ENCODE peak calls at places on chromosome 4, in seven cellular contexts. U, B, V, R, S, N and A are unnamed samples.

GRCh38 chr4:139951051-139951450 is 202.9 kb downstream of the MAML3 start:
- DNase-seq in U (no peak), B (no peak), V (no peak), R (no peak), S (peak), N (no peak), A (no peak)

GRCh38 chr4:123783091-123783765 is 386.6 kb downstream of the SPRY1 start:
- DNase-seq in U (peak), B (no peak), V (no peak), R (no peak), S (no peak), N (no peak), A (no peak)

GRCh38 chr4:78369691-78370090 is 181.9 kb upstream of the ANXA3 start:
- DNase-seq in U (no peak), B (no peak), V (no peak), R (no peak), S (no peak), N (no peak), A (no peak)

GRCh38 chr4:16616981-16617380 is 281.5 kb downstream of the LDB2 start:
- DNase-seq in U (no peak), B (no peak), V (no peak), R (no peak), S (no peak), N (no peak), A (no peak)

GRCh38 chr4:99395595-99396364 is 39.4 kb downstream of the ADH7 start:
- DNase-seq in U (peak), B (no peak), V (no peak), R (no peak), S (no peak), N (no peak), A (no peak)

GRCh38 chr4:24434193-24434728 is 150.1 kb downstream of the DHX15 start:
- DNase-seq in U (no peak), B (no peak), V (no peak), R (no peak), S (no peak), N (no peak), A (no peak)

GRCh38 chr4:45472490-45472889 is 651.4 kb downstream of the GABRG1 start:
- DNase-seq in U (no peak), B (no peak), V (no peak), R (no peak), S (no peak), N (no peak), A (no peak)

GRCh38 chr4:93791570-93792195 is 36.9 kb upstream of the ATOH1 start:
- DNase-seq in U (peak), B (peak), V (no peak), R (peak), S (peak), N (peak), A (peak)

GRCh38 chr4:186831574-186831973 is 107.9 kb upstream of the FAT1 start:
- DNase-seq in U (no peak), B (no peak), V (no peak), R (no peak), S (no peak), N (no peak), A (no peak)

GRCh38 chr4:4260185-4260751 is 12.2 kb upstream of the TMEM128 start:
- DNase-seq in U (peak), B (peak), V (no peak), R (no peak), S (peak), N (no peak), A (no peak)

GRCh38 chr4:103482893-103483292 is 236.9 kb downstream of the TACR3 start:
- DNase-seq in U (no peak), B (no peak), V (no peak), R (no peak), S (no peak), N (no peak), A (no peak)

GRCh38 chr4:79163981-79164490 is 161.8 kb downstream of the NAA11 start:
- DNase-seq in U (no peak), B (no peak), V (no peak), R (no peak), S (peak), N (no peak), A (no peak)

GRCh38 chr4:101597204-101597603 is 193.3 kb upstream of the BANK1 start:
- DNase-seq in U (no peak), B (no peak), V (no peak), R (no peak), S (peak), N (no peak), A (no peak)

GRCh38 chr4:183264614-183265013 is 55.5 kb downstream of the CLDN22 start:
- DNase-seq in U (peak), B (no peak), V (no peak), R (no peak), S (no peak), N (no peak), A (no peak)

GRCh38 chr4:88526221-88526815 is 2.7 kb upstream of the PYURF start:
- DNase-seq in U (peak), B (no peak), V (no peak), R (no peak), S (peak), N (no peak), A (no peak)

GRCh38 chr4:165031436-165032211 is at the start of gene TRIM60:
- DNase-seq in U (no peak), B (no peak), V (no peak), R (no peak), S (no peak), N (no peak), A (no peak)

GRCh38 chr4:155094421-155094820 is 114.0 kb upstream of the NPY2R start:
- DNase-seq in U (peak), B (no peak), V (no peak), R (no peak), S (no peak), N (no peak), A (no peak)

GRCh38 chr4:58453956-58454355 is 1343.8 kb upstream of the IGFBP7 start:
- DNase-seq in U (no peak), B (no peak), V (no peak), R (no peak), S (no peak), N (no peak), A (no peak)

DNA sequence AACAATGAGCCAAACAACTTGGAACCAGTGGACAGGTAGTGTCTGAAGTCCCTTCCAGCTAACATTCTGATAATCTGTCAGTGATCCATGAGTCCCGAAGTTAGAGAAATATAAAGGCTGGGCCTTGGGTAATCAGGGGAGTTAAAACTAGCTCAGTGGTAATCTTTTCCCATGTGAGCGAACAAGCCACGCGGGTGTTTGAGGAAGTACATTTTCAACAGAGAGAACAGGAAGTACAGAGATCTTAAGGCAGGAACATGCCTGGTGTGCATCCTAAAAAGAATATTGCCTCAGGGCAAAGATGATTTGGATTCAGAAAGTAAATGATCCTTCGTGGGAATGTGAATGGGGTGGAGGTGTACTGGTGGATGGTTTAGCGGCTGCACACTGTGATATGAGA is 42.9 kb downstream of the FNIP2 start:
- DNase-seq in U (no peak), B (no peak), V (peak), R (no peak), S (peak), N (no peak), A (no peak)
- H3K4me3 ChIP-seq in U (no peak), B (no peak), V (no peak), R (no peak), S (no peak), N (no peak), A (no peak)

DNA sequence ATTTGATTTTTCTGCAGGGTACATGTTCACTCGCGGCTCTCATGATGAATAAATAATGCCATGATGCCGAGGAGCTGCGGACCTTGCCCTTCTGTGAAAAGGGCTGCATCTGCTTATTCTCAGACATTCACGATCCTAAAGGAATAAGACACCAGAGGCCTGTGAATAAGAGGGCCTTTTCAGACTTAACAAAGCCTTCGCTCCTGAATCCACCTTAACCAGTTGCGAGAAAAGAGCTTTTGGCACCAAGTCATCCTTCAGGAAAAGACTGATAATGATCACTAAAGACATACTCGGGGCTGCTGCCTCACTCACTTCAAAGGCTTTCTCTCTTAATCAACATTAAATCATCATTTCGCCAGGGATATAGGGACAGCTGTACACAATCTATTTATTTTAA is 147.5 kb downstream of the FBXO8 start:
- DNase-seq in U (peak), B (no peak), V (no peak), R (no peak), S (no peak), N (no peak), A (no peak)
- H3K4me3 ChIP-seq in U (peak), B (no peak), V (peak), R (peak), S (no peak), N (peak), A (no peak)

GRCh38 chr4:48340905-48341775 is at the start of gene SLAIN2:
- DNase-seq in U (peak), B (peak), V (peak), R (peak), S (peak), N (peak), A (peak)

GRCh38 chr4:48343035-48343434 is 1.7 kb downstream of the SLAIN2 start:
- DNase-seq in U (no peak), B (no peak), V (no peak), R (no peak), S (peak), N (no peak), A (no peak)

GRCh38 chr4:48343531-48343930 is 2.2 kb downstream of the SLAIN2 start:
- DNase-seq in U (peak), B (no peak), V (no peak), R (no peak), S (no peak), N (no peak), A (no peak)

GRCh38 chr4:48341776-48342558 is 638 bp downstream of the SLAIN2 start:
- DNase-seq in U (no peak), B (no peak), V (peak), R (peak), S (peak), N (peak), A (no peak)

DNA sequence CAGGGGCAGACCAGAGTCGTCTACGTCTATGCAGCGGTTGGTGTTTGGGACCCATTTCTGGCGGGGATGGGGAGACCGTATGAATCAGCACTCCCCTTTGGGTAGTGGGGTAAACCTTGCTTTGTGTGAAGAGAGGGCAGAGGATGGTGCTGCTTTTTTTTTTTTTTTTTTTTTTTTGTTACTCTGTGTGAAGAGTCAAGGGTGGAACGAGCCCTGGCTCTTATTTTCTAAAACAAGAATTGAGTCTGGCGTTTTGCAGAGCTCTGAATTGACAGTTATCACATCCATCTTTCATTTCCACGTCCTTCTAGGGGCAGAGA is 1.2 kb downstream of the SLAIN2 start:
- DNase-seq in U (no peak), B (no peak), V (no peak), R (no peak), S (no peak), N (no peak), A (no peak)
- H3K4me3 ChIP-seq in U (peak), B (peak), V (peak), R (peak), S (peak), N (peak), A (peak)

DNA sequence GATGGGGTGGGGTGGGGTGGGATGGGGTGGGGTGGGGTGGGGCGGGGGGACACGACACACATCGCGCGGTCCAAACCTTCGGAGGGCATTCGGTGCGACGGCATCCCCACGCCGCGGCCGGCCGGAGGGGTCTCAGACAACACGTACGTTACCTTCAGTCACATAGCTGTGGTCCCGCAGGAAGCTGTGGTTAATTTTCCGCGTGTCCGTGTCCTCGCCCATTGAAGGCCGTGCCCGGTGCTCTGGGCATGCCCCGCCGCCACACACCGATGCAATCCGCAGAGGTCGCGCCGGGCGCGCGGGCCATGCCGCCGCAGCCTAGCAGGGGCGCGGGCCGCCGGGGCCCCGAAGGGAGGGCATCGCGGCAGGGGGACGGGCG is 417 bp downstream of the PPP2R2C start:
- DNase-seq in U (no peak), B (no peak), V (no peak), R (no peak), S (no peak), N (no peak), A (no peak)
- H3K4me3 ChIP-seq in U (no peak), B (peak), V (no peak), R (peak), S (no peak), N (no peak), A (peak)

DNA sequence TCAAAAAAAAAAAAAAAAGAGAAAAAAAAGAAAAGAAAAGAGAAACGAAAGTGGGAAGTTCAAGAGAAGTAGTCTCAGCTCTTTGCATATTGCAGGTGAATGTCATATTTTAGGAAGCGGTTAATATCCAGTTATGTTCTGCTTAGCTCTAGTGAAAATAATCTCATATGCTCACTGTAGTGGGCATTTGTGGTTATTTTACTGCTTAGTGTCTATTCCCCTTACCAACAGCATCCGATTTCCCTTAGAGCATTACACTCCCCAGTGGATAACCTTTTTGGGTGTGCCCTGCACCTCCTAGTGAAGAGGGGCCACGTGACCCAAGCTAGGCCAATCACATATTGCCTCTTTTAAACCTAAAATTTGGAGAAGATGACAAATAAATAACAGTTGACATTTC is 111.2 kb upstream of the ZNF827 start:
- DNase-seq in U (no peak), B (no peak), V (no peak), R (no peak), S (no peak), N (no peak), A (no peak)
- H3K4me3 ChIP-seq in U (no peak), B (no peak), V (no peak), R (no peak), S (no peak), N (no peak), A (no peak)

DNA sequence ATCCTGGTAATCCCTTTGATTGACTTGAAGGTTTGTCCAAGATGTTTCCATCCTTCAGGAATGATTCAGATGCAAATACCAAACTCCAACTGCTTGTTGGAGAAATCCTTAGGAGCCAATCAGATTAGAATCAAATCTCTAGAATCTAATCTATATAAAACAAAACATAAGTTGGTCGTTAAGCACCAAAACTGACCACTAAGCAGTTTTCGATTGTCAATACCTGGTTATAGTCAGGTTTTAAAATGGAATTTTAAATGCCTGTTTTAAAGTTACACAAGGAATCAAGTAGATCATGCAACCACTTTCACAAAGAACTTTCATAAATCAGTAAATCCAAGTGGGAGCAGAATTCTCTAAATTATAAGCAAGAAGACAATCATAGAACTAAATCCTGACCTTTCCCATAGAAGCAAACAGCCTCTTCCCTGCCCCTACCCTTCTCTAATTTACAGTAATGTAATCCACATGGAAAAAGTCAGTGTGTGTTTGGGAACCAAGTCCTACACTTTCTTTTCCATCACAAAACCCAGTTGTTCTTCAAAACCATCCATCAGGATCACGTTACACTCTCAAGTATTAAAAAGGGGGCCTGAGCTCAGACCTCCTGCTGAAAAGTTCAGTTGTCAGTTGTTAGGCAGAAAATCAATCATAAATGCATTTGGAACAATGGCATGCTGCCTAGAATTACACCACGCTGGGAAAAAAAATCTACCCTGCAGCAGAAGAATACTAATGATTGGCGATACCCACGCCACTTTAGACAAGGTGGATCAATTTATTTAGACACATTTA is 236.3 kb downstream of the PARM1 start:
- DNase-seq in U (no peak), B (no peak), V (no peak), R (no peak), S (no peak), N (no peak), A (no peak)
- H3K4me3 ChIP-seq in U (no peak), B (no peak), V (no peak), R (no peak), S (no peak), N (no peak), A (no peak)

GRCh38 chr4:173057906-173058305 is 110.7 kb upstream of the GALNT7 start:
- DNase-seq in U (peak), B (no peak), V (no peak), R (no peak), S (no peak), N (no peak), A (no peak)
- H3K4me3 ChIP-seq in U (no peak), B (no peak), V (no peak), R (no peak), S (no peak), N (no peak), A (no peak)

GRCh38 chr4:704198-704891 is 1.3 kb upstream of the PCGF3 start:
- DNase-seq in U (no peak), B (no peak), V (no peak), R (no peak), S (no peak), N (no peak), A (no peak)
- H3K4me3 ChIP-seq in U (no peak), B (no peak), V (no peak), R (no peak), S (no peak), N (no peak), A (no peak)

GRCh38 chr4:59553063-59553738 is 1646.9 kb upstream of the ADGRL3 start:
- DNase-seq in U (no peak), B (peak), V (no peak), R (no peak), S (peak), N (no peak), A (no peak)
- H3K4me3 ChIP-seq in U (no peak), B (peak), V (peak), R (peak), S (no peak), N (peak), A (no peak)

GRCh38 chr4:242121-242848 is 63.0 kb downstream of the ZNF732 start:
- DNase-seq in U (peak), B (no peak), V (peak), R (peak), S (peak), N (peak), A (peak)
- H3K4me3 ChIP-seq in U (peak), B (no peak), V (peak), R (peak), S (peak), N (peak), A (peak)